ENCODE peak calls at places on chromosome 16, in six cellular contexts. Z is iris pigment epithelial cell, T is NCI-H1417, O is SK-MEL-5, P is A549, E is Calu3. W is an unnamed sample.

GRCh38 chr16:67284699-67285646 is 5.6 kb downstream of the PLEKHG4 start:
- DNase-seq in Z (peak), T (peak), O (peak), P (peak), E (peak), W (peak)

GRCh38 chr16:88599092-88599733 is 29.0 kb downstream of the ZC3H18 start:
- DNase-seq in Z (no peak), T (no peak), O (no peak), P (no peak), E (no peak), W (no peak)

GRCh38 chr16:58850019-58850626 is 116.0 kb upstream of the GOT2 start:
- DNase-seq in Z (no peak), T (no peak), O (peak), P (no peak), E (no peak), W (no peak)

GRCh38 chr16:85615852-85616607 is 2.9 kb downstream of the GSE1 start:
- DNase-seq in Z (peak), T (peak), O (peak), P (peak), E (peak), W (peak)

GRCh38 chr16:4316732-4317461 is 1.0 kb downstream of the GLIS2 start:
- DNase-seq in Z (no peak), T (peak), O (no peak), P (no peak), E (peak), W (peak)

GRCh38 chr16:89369266-89369895 is 121.0 kb downstream of the ANKRD11 start:
- DNase-seq in Z (no peak), T (no peak), O (no peak), P (no peak), E (no peak), W (no peak)

GRCh38 chr16:12362482-12363458 is 386.2 kb downstream of the SNX29 start:
- DNase-seq in Z (peak), T (no peak), O (peak), P (no peak), E (no peak), W (no peak)

GRCh38 chr16:55700961-55701360 is 45.2 kb downstream of the SLC6A2 start:
- DNase-seq in Z (no peak), T (no peak), O (no peak), P (no peak), E (no peak), W (no peak)

GRCh38 chr16:67606632-67607031 is 38.3 kb upstream of the CARMIL2 start:
- DNase-seq in Z (no peak), T (no peak), O (no peak), P (no peak), E (no peak), W (no peak)

GRCh38 chr16:84434800-84435199 is 66.5 kb downstream of the ATP2C2 start:
- DNase-seq in Z (no peak), T (peak), O (no peak), P (no peak), E (no peak), W (no peak)

GRCh38 chr16:588639-588888 is 1.3 kb upstream of the RAB40C start:
- DNase-seq in Z (peak), T (peak), O (peak), P (no peak), E (peak), W (no peak)

GRCh38 chr16:87552772-87553171 is 49.5 kb upstream of the JPH3 start:
- DNase-seq in Z (peak), T (no peak), O (no peak), P (no peak), E (peak), W (no peak)

GRCh38 chr16:87235810-87236515 is 81.2 kb downstream of the C16orf95 start:
- DNase-seq in Z (no peak), T (no peak), O (no peak), P (no peak), E (no peak), W (no peak)

GRCh38 chr16:17149904-17150483 is 320.8 kb downstream of the XYLT1 start:
- DNase-seq in Z (no peak), T (no peak), O (no peak), P (no peak), E (no peak), W (no peak)

GRCh38 chr16:69469807-69470561 is 45.6 kb downstream of the CYB5B start:
- DNase-seq in Z (no peak), T (no peak), O (no peak), P (no peak), E (no peak), W (no peak)

W was measured in DMS79 treated with DMSO at 0.1 percent for 48 hours.